ENCODE peak calls at places on chromosome 20, in seven cellular contexts. S, U, Q, I, Y, G and E are unnamed samples. For H3K4me1 and H3K36me3, the result is how much of the 10 kb centered on the place peaks cover.

GRCh38 chr20:57087102-57087501 is 179.3 kb downstream of the BMP7 start:
- DNase-seq in I (no peak), Y (no peak), Q (no peak), G (no peak), S (no peak), U (no peak), E (no peak)

GRCh38 chr20:4973330-4974097 is 27.8 kb downstream of the SLC23A2 start:
- DNase-seq in G (peak), Y (no peak), U (peak), I (peak), Q (no peak), S (peak), E (no peak)

GRCh38 chr20:53579581-53580375 is 13.9 kb downstream of the ZNF217 start:
- DNase-seq in U (no peak), Y (peak), Q (peak), I (peak), G (no peak), S (peak), E (no peak)

GRCh38 chr20:25369529-25369928 is 21.1 kb downstream of the ABHD12 start:
- DNase-seq in G (no peak), S (no peak), I (no peak), Y (no peak), U (no peak), Q (no peak), E (no peak)

GRCh38 chr20:1209447-1210387 is 6.5 kb downstream of the C20orf202 start:
- DNase-seq in Q (no peak), U (no peak), G (no peak), Y (no peak), S (peak), I (peak), E (no peak)

GRCh38 chr20:31606928-31607639 is 2.0 kb downstream of the ID1 start:
- DNase-seq in Y (peak), U (no peak), G (no peak), I (peak), S (peak), Q (peak), E (no peak)

GRCh38 chr20:10319855-10320254 is 101.2 kb downstream of the SNAP25 start:
- DNase-seq in I (no peak), S (no peak), U (no peak), Y (no peak), G (no peak), Q (peak), E (no peak)

GRCh38 chr20:824490-824889 is 9.0 kb upstream of the FAM110A start:
- DNase-seq in G (no peak), Q (no peak), S (no peak), Y (no peak), I (no peak), U (no peak), E (no peak)

GRCh38 chr20:40757087-40757486 is 68.1 kb upstream of the MAFB start:
- DNase-seq in U (no peak), Y (no peak), I (peak), S (no peak), Q (no peak), G (no peak), E (no peak)

GRCh38 chr20:63686492-63687321 is 9.7 kb upstream of the TNFRSF6B start:
- DNase-seq in Q (no peak), S (peak), G (peak), U (no peak), Y (no peak), I (peak), E (no peak)

GRCh38 chr20:48986899-48987298 is 59.2 kb upstream of the CSE1L start:
- DNase-seq in Q (peak), Y (peak), S (peak), U (no peak), I (no peak), G (no peak), E (no peak)

GRCh38 chr20:4730782-4731181 is 9.1 kb downstream of the PRND start:
- DNase-seq in Q (peak), U (no peak), I (no peak), G (no peak), Y (no peak), S (peak), E (no peak)

GRCh38 chr20:37265152-37265551 is 3.5 kb upstream of the GHRH start:
- DNase-seq in U (no peak), Q (no peak), I (no peak), S (no peak), G (no peak), Y (no peak), E (no peak)

GRCh38 chr20:3740600-3741301 is 8.3 kb downstream of the HSPA12B start:
- DNase-seq in Y (no peak), G (no peak), I (no peak), S (no peak), U (no peak), Q (no peak), E (no peak)

GRCh38 chr20:20225325-20225724 is 142.6 kb upstream of the INSM1 start:
- DNase-seq in S (no peak), G (no peak), I (no peak), Y (no peak), Q (no peak), U (no peak), E (no peak)

GRCh38 chr20:51542894-51543788 is 622 bp upstream of the NFATC2 start:
- DNase-seq in S (no peak), Q (no peak), U (no peak), I (no peak), Y (no peak), G (no peak), E (no peak)

GRCh38 chr20:63739129-63740069 is at the start of gene SLC2A4RG:
- DNase-seq in Q (peak), I (peak), G (peak), S (peak), Y (peak), U (peak), E (peak)

GRCh38 chr20:39960522-39961420 is 728.3 kb downstream of the MAFB start:
- DNase-seq in S (no peak), U (no peak), Q (peak), Y (peak), I (no peak), G (peak), E (no peak)

GRCh38 chr20:48892849-48893352 is 28.6 kb upstream of the ARFGEF2 start:
- DNase-seq in Y (no peak), Q (peak), G (peak), S (no peak), U (no peak), I (no peak), E (no peak)

GRCh38 chr20:20480689-20481088 is 112.8 kb downstream of the INSM1 start:
- DNase-seq in I (no peak), G (no peak), Q (peak), U (no peak), S (peak), Y (no peak), E (no peak)

GRCh38 chr20:24497851-24498250 is 28.4 kb downstream of the SYNDIG1 start:
- DNase-seq in I (peak), Q (peak), Y (peak), U (no peak), G (no peak), S (no peak), E (no peak)

GRCh38 chr20:21522479-21523397 is 8.9 kb upstream of the NKX2-2 start:
- DNase-seq in U (no peak), G (no peak), Q (peak), S (no peak), Y (no peak), I (peak), E (no peak)

GRCh38 chr20:37276494-37277252 is 12.8 kb upstream of the MANBAL start:
- DNase-seq in G (peak), U (peak), Q (peak), S (peak), I (peak), Y (peak), E (no peak)

GRCh38 chr20:48523191-48523757 is 304.5 kb downstream of the PREX1 start:
- DNase-seq in G (no peak), I (peak), S (peak), Q (peak), Y (no peak), U (peak), E (no peak)

GRCh38 chr20:44856847-44857448 is 28.6 kb upstream of the YWHAB start:
- DNase-seq in Q (peak), I (no peak), Y (no peak), U (no peak), S (no peak), G (no peak), E (no peak)
- H3K4me3 ChIP-seq in Q (no peak), I (no peak), Y (no peak), U (no peak), S (no peak), G (no peak), E (no peak)

GRCh38 chr20:35820715-35821114 is 48.9 kb downstream of the PHF20 start:
- DNase-seq in G (no peak), Q (no peak), U (no peak), I (peak), Y (no peak), S (peak), E (no peak)

GRCh38 chr20:35821807-35822242 is 50.0 kb downstream of the PHF20 start:
- DNase-seq in I (no peak), Q (no peak), U (no peak), S (peak), Y (no peak), G (no peak), E (no peak)

GRCh38 chr20:35823147-35823546 is 51.3 kb downstream of the PHF20 start:
- DNase-seq in Q (peak), U (no peak), I (no peak), S (no peak), Y (no peak), G (no peak), E (no peak)

GRCh38 chr20:35826361-35826760 is 54.5 kb downstream of the PHF20 start:
- DNase-seq in Y (no peak), S (no peak), G (no peak), U (no peak), Q (no peak), I (no peak), E (no peak)

DNA sequence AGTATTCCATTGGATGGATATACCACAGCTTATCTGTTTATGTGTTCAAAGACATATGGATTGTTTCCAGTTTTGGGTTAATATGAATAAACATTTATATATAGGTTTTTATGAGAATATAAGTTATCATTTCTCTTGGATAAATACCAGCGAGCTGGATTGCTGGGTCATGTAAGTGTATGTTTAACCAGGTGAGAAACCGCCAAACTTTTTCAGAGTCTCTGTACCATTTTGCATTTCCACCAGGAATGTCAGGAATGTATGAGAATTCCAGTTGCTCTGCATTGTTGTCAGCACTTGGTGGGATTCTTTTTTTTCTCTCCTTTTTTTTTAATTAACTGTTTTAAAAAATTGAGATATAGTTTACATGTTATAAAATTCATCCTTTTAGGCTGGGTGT is 52.1 kb downstream of the PHF20 start:
- DNase-seq in U (no peak), S (no peak), Y (no peak), I (no peak), G (no peak), Q (no peak), E (no peak)
- H3K4me1 ChIP-seq in U (under half), S (under half), Y (under half), I (under half), G (under half), Q (under half), E (under half)

GRCh38 chr20:62157387-62158087 is 14.0 kb downstream of the SS18L1 start:
- DNase-seq in I (no peak), Q (no peak), S (no peak), G (no peak), Y (no peak), U (no peak), E (no peak)
- H3K36me3 ChIP-seq in I (under half), Q (under half), S (under half), G (under half), Y (half or more), U (under half), E (under half)

GRCh38 chr20:58482416-58482815 is 32.8 kb downstream of the APCDD1L start:
- DNase-seq in U (no peak), Q (no peak), G (no peak), Y (no peak), S (peak), I (no peak), E (no peak)
- H3K4me3 ChIP-seq in U (no peak), Q (no peak), G (no peak), Y (no peak), S (no peak), I (no peak), E (no peak)

GRCh38 chr20:32893263-32893877 is 34.6 kb downstream of the EFCAB8 start:
- DNase-seq in Y (no peak), G (no peak), U (no peak), S (no peak), Q (no peak), I (no peak), E (no peak)

GRCh38 chr20:32894711-32895355 is 36.1 kb downstream of the EFCAB8 start:
- DNase-seq in I (no peak), Y (no peak), Q (no peak), U (no peak), S (no peak), G (no peak), E (no peak)

GRCh38 chr20:32891491-32891890 is 32.8 kb downstream of the EFCAB8 start:
- DNase-seq in Q (no peak), G (no peak), S (no peak), U (no peak), I (no peak), Y (no peak), E (no peak)

GRCh38 chr20:32893878-32894483 is 35.3 kb downstream of the EFCAB8 start:
- DNase-seq in S (peak), U (no peak), Y (peak), Q (peak), G (no peak), I (no peak), E (no peak)

GRCh38 chr20:32891926-32892660 is 33.4 kb downstream of the EFCAB8 start:
- DNase-seq in Y (no peak), G (no peak), Q (no peak), S (no peak), U (no peak), I (no peak), E (no peak)
- H3K4me1 ChIP-seq in Y (under half), G (under half), Q (under half), S (under half), U (under half), I (under half), E (under half)

DNA sequence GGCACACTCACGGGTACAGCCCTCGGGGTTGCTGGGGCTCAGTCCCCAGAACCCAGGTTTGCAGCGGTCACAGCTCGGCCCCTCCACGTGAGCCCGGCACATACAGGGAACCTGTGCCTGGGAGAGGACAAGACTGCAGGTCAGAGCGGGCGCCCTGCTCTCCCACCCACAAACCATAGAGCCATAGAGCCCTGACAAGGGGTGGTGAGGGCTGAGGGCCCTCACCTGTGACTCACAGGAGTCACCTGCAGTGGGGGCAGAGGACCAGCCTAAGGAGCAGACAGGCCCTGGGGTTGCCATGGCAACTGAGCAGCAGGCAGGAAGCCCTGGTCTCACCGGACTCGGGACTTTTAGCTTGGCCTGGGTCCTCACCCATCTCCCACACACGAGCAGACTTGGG is 30.8 kb downstream of the LAMA5 start:
- DNase-seq in I (no peak), U (no peak), S (no peak), G (no peak), Q (no peak), Y (no peak), E (no peak)
- H3K36me3 ChIP-seq in I (under half), U (half or more), S (under half), G (half or more), Q (under half), Y (under half), E (under half)

GRCh38 chr20:45933231-45934045 is 1.0 kb upstream of the PCIF1 start:
- DNase-seq in Y (peak), U (peak), I (peak), S (peak), G (peak), Q (peak), E (peak)
- H3K4me3 ChIP-seq in Y (peak), U (peak), I (peak), S (peak), G (peak), Q (peak), E (peak)

DNA sequence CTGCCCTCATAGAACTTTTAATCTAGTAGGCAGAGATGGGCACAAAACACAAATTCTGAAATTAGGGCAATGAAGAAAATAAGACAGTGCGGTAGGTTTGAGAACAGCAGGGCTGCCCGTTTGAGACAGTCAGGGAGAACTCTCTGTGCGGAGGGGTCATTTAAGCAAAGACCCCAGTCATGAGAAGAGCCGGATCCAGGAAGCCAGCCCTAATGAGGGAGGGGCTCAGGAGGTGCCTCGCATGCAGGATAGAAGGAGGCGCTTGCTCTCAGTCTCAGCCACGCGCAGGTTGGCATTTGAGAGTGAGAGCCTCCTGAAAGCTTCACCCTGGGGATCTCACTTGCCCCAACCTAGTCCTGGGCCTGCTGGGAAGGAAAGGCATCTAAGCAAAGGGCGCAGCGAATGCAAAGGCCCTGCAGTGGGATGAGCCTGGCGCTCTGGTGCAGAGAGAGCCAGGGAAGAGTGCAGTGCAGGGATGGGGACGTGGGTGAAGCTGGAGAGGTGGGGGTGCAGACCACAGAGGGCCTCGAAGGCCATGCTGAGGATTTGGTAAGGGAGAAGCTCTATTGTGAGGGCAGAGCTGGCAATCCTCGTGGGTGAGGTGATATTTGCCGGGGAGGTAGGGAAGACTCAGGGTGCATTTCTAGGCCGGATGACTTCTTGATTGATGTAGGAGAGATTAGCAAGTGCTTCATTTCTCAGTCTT is 130.0 kb upstream of the PTPN1 start:
- DNase-seq in Y (no peak), I (no peak), G (no peak), Q (no peak), U (no peak), S (no peak), E (no peak)
- H3K4me1 ChIP-seq in Y (under half), I (under half), G (under half), Q (half or more), U (under half), S (under half), E (under half)

DNA sequence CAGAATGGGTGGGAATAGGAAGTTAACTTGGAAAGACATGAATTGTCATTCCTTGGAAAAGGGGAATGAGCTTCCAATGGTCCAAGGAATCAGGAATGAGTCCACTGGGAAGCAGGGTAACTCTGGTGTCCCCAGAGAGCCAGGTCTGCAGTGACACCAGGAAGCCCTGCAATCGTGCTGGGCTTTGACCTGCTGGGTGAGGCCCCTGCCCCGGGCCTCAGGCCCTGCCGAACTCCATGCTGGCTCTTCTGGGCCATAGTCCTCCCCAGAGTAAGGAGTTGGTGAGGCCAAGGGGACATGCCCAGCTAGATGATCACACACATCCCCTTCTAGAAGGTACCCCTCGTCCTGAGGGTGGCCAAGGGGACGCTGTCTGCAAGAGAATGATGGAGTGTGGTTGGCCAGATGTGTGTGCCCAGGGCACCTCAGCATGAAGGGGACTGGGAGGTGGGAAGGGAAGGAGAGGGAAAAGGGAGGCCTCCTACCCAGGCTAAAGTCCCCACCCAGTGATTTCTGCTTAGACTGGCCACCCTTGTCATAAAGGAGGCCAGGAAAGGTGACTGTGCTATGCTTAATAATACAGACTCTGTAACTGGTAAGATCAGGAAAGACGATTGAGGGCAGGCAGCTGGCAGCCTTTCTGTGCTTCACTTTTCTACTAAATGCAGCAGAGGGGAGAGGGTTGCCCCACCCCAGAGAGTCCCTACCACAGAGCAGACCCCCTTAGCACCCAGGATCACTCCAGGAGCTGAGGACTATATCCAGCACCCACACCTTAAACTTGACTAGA is 119.3 kb downstream of the SNX5 start:
- DNase-seq in G (no peak), Y (no peak), I (no peak), U (no peak), S (no peak), Q (no peak), E (no peak)
- H3K36me3 ChIP-seq in G (under half), Y (under half), I (under half), U (under half), S (under half), Q (under half), E (under half)

GRCh38 chr20:59938221-59938620 is 1.9 kb downstream of the PPP1R3D start:
- DNase-seq in Q (no peak), I (no peak), S (peak), G (no peak), U (no peak), Y (no peak), E (no peak)
- H3K4me3 ChIP-seq in Q (no peak), I (no peak), S (peak), G (peak), U (no peak), Y (no peak), E (no peak)